ENCODE peak calls at places on chromosomes 13 and 19, in four cellular contexts. One of them, this sample, is unnamed.

GRCh38 chr19:51479531-51480331 is 1.4 kb downstream of the CEACAM18 start:
- DNase-seq in posterior cingulate gyrus: no peak
- DNase-seq in lower leg skin: no peak
- DNase-seq in brain pericyte: no peak
- DNase-seq in this sample: no peak

GRCh38 chr13:33191425-33192221 is 93.9 kb downstream of the STARD13 start:
- DNase-seq in lower leg skin: no peak
- DNase-seq in posterior cingulate gyrus: no peak
- DNase-seq in brain pericyte: no peak
- DNase-seq in this sample: no peak

GRCh38 chr19:13693933-13694332 is 70.4 kb upstream of the MRI1 start:
- DNase-seq in lower leg skin: no peak
- DNase-seq in posterior cingulate gyrus: no peak
- DNase-seq in brain pericyte: no peak
- DNase-seq in this sample: no peak

GRCh38 chr19:4817467-4818277 is 13.8 kb downstream of the TICAM1 start:
- DNase-seq in brain pericyte: no peak
- DNase-seq in lower leg skin: no peak
- DNase-seq in posterior cingulate gyrus: no peak
- DNase-seq in this sample: no peak

GRCh38 chr13:76043882-76044281 is 407.8 kb downstream of the LMO7 start:
- DNase-seq in posterior cingulate gyrus: no peak
- DNase-seq in brain pericyte: no peak
- DNase-seq in lower leg skin: no peak
- DNase-seq in this sample: no peak

GRCh38 chr19:12195501-12195860 is 32.6 kb downstream of the ZNF136 start:
- DNase-seq in posterior cingulate gyrus: no peak
- DNase-seq in lower leg skin: no peak
- DNase-seq in brain pericyte: no peak
- DNase-seq in this sample: no peak

GRCh38 chr13:94332360-94333040 is 147.0 kb downstream of the DCT start:
- DNase-seq in lower leg skin: no peak
- DNase-seq in brain pericyte: no peak
- DNase-seq in posterior cingulate gyrus: no peak
- DNase-seq in this sample: no peak

GRCh38 chr19:11881151-11881800 is 6.3 kb upstream of the ZNF69 start:
- DNase-seq in posterior cingulate gyrus: no peak
- DNase-seq in brain pericyte: no peak
- DNase-seq in lower leg skin: peak
- DNase-seq in this sample: peak

GRCh38 chr13:54640719-54641118 is 1612.1 kb downstream of the OLFM4 start:
- DNase-seq in posterior cingulate gyrus: no peak
- DNase-seq in lower leg skin: no peak
- DNase-seq in brain pericyte: no peak
- DNase-seq in this sample: no peak

GRCh38 chr13:41505209-41505835 is 48.0 kb downstream of the RGCC start:
- DNase-seq in posterior cingulate gyrus: no peak
- DNase-seq in brain pericyte: no peak
- DNase-seq in lower leg skin: no peak
- DNase-seq in this sample: no peak

GRCh38 chr13:87952377-87952776 is 281.2 kb downstream of the SLITRK5 start:
- DNase-seq in lower leg skin: no peak
- DNase-seq in brain pericyte: no peak
- DNase-seq in posterior cingulate gyrus: no peak
- DNase-seq in this sample: no peak

GRCh38 chr19:44908836-44909201 is 3.2 kb downstream of the APOE start:
- DNase-seq in brain pericyte: no peak
- DNase-seq in posterior cingulate gyrus: no peak
- DNase-seq in lower leg skin: no peak
- DNase-seq in this sample: no peak

GRCh38 chr19:1481893-1482360 is 2.9 kb upstream of the C19orf25 start:
- DNase-seq in posterior cingulate gyrus: no peak
- DNase-seq in lower leg skin: no peak
- DNase-seq in brain pericyte: no peak
- DNase-seq in this sample: no peak

GRCh38 chr13:52921194-52921593 is 72.8 kb upstream of the PCDH8 start:
- DNase-seq in lower leg skin: no peak
- DNase-seq in posterior cingulate gyrus: no peak
- DNase-seq in brain pericyte: no peak
- DNase-seq in this sample: no peak

GRCh38 chr19:57606931-57607330 is 7.1 kb upstream of the ZNF134 start:
- DNase-seq in posterior cingulate gyrus: no peak
- DNase-seq in lower leg skin: no peak
- DNase-seq in brain pericyte: no peak
- DNase-seq in this sample: no peak

GRCh38 chr19:1516395-1516753 is 3.6 kb upstream of the ADAMTSL5 start:
- DNase-seq in brain pericyte: no peak
- DNase-seq in lower leg skin: no peak
- DNase-seq in posterior cingulate gyrus: no peak
- DNase-seq in this sample: no peak

GRCh38 chr13:113034451-113035208 is 65.6 kb downstream of the MCF2L start:
- DNase-seq in lower leg skin: peak
- DNase-seq in brain pericyte: no peak
- DNase-seq in posterior cingulate gyrus: no peak
- DNase-seq in this sample: peak

GRCh38 chr13:43364210-43365041 is 341.0 kb downstream of the DNAJC15 start:
- DNase-seq in lower leg skin: no peak
- DNase-seq in brain pericyte: no peak
- DNase-seq in posterior cingulate gyrus: no peak
- DNase-seq in this sample: no peak

GRCh38 chr13:41962994-41963393 is 2.1 kb upstream of the VWA8 start:
- DNase-seq in posterior cingulate gyrus: no peak
- DNase-seq in lower leg skin: no peak
- DNase-seq in brain pericyte: no peak
- DNase-seq in this sample: no peak

GRCh38 chr19:31289381-31289880 is 59.8 kb downstream of the TSHZ3 start:
- DNase-seq in lower leg skin: no peak
- DNase-seq in posterior cingulate gyrus: no peak
- DNase-seq in brain pericyte: no peak
- DNase-seq in this sample: no peak

GRCh38 chr13:23986619-23987018 is 89.3 kb upstream of the C1QTNF9B start:
- DNase-seq in brain pericyte: no peak
- DNase-seq in lower leg skin: no peak
- DNase-seq in posterior cingulate gyrus: no peak
- DNase-seq in this sample: no peak

GRCh38 chr13:106372199-106373160 is 163.0 kb downstream of the EFNB2 start:
- DNase-seq in posterior cingulate gyrus: no peak
- DNase-seq in brain pericyte: no peak
- DNase-seq in lower leg skin: no peak
- DNase-seq in this sample: no peak

GRCh38 chr13:110128546-110128945 is 178.4 kb downstream of the COL4A1 start:
- DNase-seq in posterior cingulate gyrus: no peak
- DNase-seq in brain pericyte: no peak
- DNase-seq in lower leg skin: no peak
- DNase-seq in this sample: no peak

GRCh38 chr19:3982701-3983541 is 2.3 kb downstream of the EEF2 start:
- DNase-seq in lower leg skin: peak
- DNase-seq in brain pericyte: no peak
- DNase-seq in posterior cingulate gyrus: no peak
- DNase-seq in this sample: no peak

GRCh38 chr19:52234406-52234805 is 35.0 kb upstream of the ZNF766 start:
- DNase-seq in posterior cingulate gyrus: no peak
- DNase-seq in brain pericyte: no peak
- DNase-seq in lower leg skin: no peak
- DNase-seq in this sample: no peak

GRCh38 chr19:51531349-51532315 is at the start of gene SIGLEC6:
- DNase-seq in posterior cingulate gyrus: no peak
- DNase-seq in brain pericyte: no peak
- DNase-seq in lower leg skin: peak
- DNase-seq in this sample: peak

GRCh38 chr19:3234800-3235199 is 10.3 kb downstream of the CELF5 start:
- DNase-seq in posterior cingulate gyrus: no peak
- DNase-seq in brain pericyte: no peak
- DNase-seq in lower leg skin: no peak
- DNase-seq in this sample: no peak

GRCh38 chr13:25032160-25032559 is 63.8 kb upstream of the PABPC3 start:
- DNase-seq in lower leg skin: no peak
- DNase-seq in posterior cingulate gyrus: no peak
- DNase-seq in brain pericyte: no peak
- DNase-seq in this sample: no peak

GRCh38 chr19:3459322-3459881 is 20.9 kb downstream of the SMIM24 start:
- DNase-seq in posterior cingulate gyrus: peak
- DNase-seq in brain pericyte: peak
- DNase-seq in lower leg skin: peak
- DNase-seq in this sample: peak

GRCh38 chr19:13214036-13214730 is 64.0 kb downstream of the IER2 start:
- DNase-seq in brain pericyte: no peak
- DNase-seq in lower leg skin: no peak
- DNase-seq in posterior cingulate gyrus: no peak
- DNase-seq in this sample: no peak

GRCh38 chr19:7172794-7173193 is 103.3 kb downstream of the ZNF557 start:
- DNase-seq in posterior cingulate gyrus: no peak
- DNase-seq in lower leg skin: no peak
- DNase-seq in brain pericyte: no peak
- DNase-seq in this sample: no peak

GRCh38 chr13:78603240-78603947 is at the start of gene POU4F1:
- DNase-seq in posterior cingulate gyrus: no peak
- DNase-seq in brain pericyte: no peak
- DNase-seq in lower leg skin: no peak
- DNase-seq in this sample: peak

GRCh38 chr19:47703301-47703700 is 9.9 kb upstream of the EHD2 start:
- DNase-seq in lower leg skin: no peak
- DNase-seq in posterior cingulate gyrus: no peak
- DNase-seq in brain pericyte: no peak
- DNase-seq in this sample: no peak

GRCh38 chr13:102244617-102245227 is 157.1 kb downstream of the FGF14 start:
- DNase-seq in brain pericyte: no peak
- DNase-seq in posterior cingulate gyrus: no peak
- DNase-seq in lower leg skin: no peak
- DNase-seq in this sample: no peak

GRCh38 chr19:44943801-44944249 is 1.8 kb downstream of the APOC4 start:
- DNase-seq in brain pericyte: no peak
- DNase-seq in posterior cingulate gyrus: no peak
- DNase-seq in lower leg skin: peak
- DNase-seq in this sample: peak

GRCh38 chr19:35902870-35903475 is 644 bp downstream of the HCST start:
- DNase-seq in brain pericyte: no peak
- DNase-seq in posterior cingulate gyrus: no peak
- DNase-seq in lower leg skin: no peak
- DNase-seq in this sample: no peak

GRCh38 chr19:33727331-33728028 is 69.2 kb upstream of the KCTD15 start:
- DNase-seq in posterior cingulate gyrus: no peak
- DNase-seq in lower leg skin: no peak
- DNase-seq in brain pericyte: no peak
- DNase-seq in this sample: no peak

GRCh38 chr13:112766336-112766735 is 76.5 kb downstream of the ATP11A start:
- DNase-seq in brain pericyte: no peak
- DNase-seq in posterior cingulate gyrus: no peak
- DNase-seq in lower leg skin: no peak
- DNase-seq in this sample: no peak

This sample was measured in hypothalamus.